ENCODE peak calls at places on chromosomes 11 and 22, in five cellular contexts. W is cardiac muscle cell, Z is cardiac fibroblast, G is type B pancreatic cell, Q is choroid plexus epithelial cell. S is an unnamed sample.

GRCh38 chr22:49422668-49423067 is 405.0 kb downstream of the BRD1 start:
- DNase-seq in Q (no peak), Z (no peak), G (no peak), W (no peak), S (no peak)

GRCh38 chr22:39237276-39238123 is 7.3 kb downstream of the PDGFB start:
- DNase-seq in G (no peak), Q (no peak), W (no peak), Z (no peak), S (no peak)

GRCh38 chr11:16217631-16218030 is 138.7 kb downstream of the SOX6 start:
- DNase-seq in W (no peak), Q (no peak), Z (no peak), G (no peak), S (no peak)

GRCh38 chr22:19941365-19942070 is at the start of the genes COMT and TXNRD2:
- DNase-seq in W (peak), Z (peak), Q (peak), G (no peak), S (peak)

GRCh38 chr11:16893456-16894076 is 120.6 kb downstream of the PLEKHA7 start:
- DNase-seq in Z (no peak), G (no peak), Q (no peak), W (no peak), S (no peak)

GRCh38 chr11:66879583-66879982 is 22.7 kb downstream of the LRFN4 start:
- DNase-seq in Q (no peak), G (no peak), W (no peak), Z (no peak), S (no peak)

GRCh38 chr11:105265859-105266258 is 126.3 kb upstream of the CARD18 start:
- DNase-seq in Z (peak), G (no peak), Q (peak), W (peak), S (no peak)

GRCh38 chr11:86041975-86042378 is 26.9 kb downstream of the PICALM start:
- DNase-seq in G (no peak), Q (peak), Z (peak), W (peak), S (peak)

GRCh38 chr22:46076651-46077339 is 73.5 kb upstream of the PPARA start:
- DNase-seq in W (peak), Z (peak), G (no peak), Q (peak), S (no peak)

GRCh38 chr11:64094463-64095223 is 58.9 kb downstream of the FLRT1 start:
- DNase-seq in Z (peak), Q (peak), G (no peak), W (peak), S (no peak)

GRCh38 chr11:45211732-45212131 is 65.3 kb downstream of the PRDM11 start:
- DNase-seq in W (no peak), Q (no peak), G (no peak), Z (no peak), S (no peak)

GRCh38 chr22:43555561-43556515 is 144.0 kb downstream of the MPPED1 start:
- DNase-seq in G (no peak), W (no peak), Q (no peak), Z (no peak), S (no peak)

GRCh38 chr11:85313741-85314140 is 313.4 kb downstream of the DLG2 start:
- DNase-seq in G (no peak), Q (no peak), Z (no peak), W (no peak), S (no peak)

GRCh38 chr22:38872831-38873248 is 824 bp upstream of the CBX6 start:
- DNase-seq in W (peak), Z (peak), G (no peak), Q (peak), S (no peak)

GRCh38 chr11:88552377-88553029 is 215.0 kb upstream of the CTSC start:
- DNase-seq in G (no peak), Z (peak), Q (peak), W (peak), S (peak)

GRCh38 chr11:19715373-19715772 is 2.7 kb downstream of the NAV2 start:
- DNase-seq in Q (peak), G (no peak), W (peak), Z (peak), S (no peak)

GRCh38 chr11:126163074-126163700 is 48.3 kb downstream of the RPUSD4 start:
- DNase-seq in Z (peak), Q (peak), W (peak), G (no peak), S (no peak)
- TF ChIP-seq CTCF in Z (no peak), Q (no peak), W (no peak), G (peak), S (no peak)

GRCh38 chr11:82864268-82864667 is 36.0 kb downstream of the PRCP start:
- DNase-seq in Z (peak), W (peak), G (no peak), Q (peak), S (peak)
- TF ChIP-seq CTCF in Z (peak), W (peak), G (peak), Q (peak), S (peak)

GRCh38 chr11:96337541-96338530 is 5.2 kb downstream of the MAML2 start:
- DNase-seq in G (no peak), Q (peak), W (peak), Z (peak), S (peak)
- TF ChIP-seq CTCF in G (no peak), Q (no peak), W (no peak), Z (no peak), S (no peak)

GRCh38 chr22:35452810-35453743 is 53.1 kb downstream of the MCM5 start:
- DNase-seq in W (no peak), G (no peak), Z (no peak), Q (no peak), S (no peak)

GRCh38 chr22:35456757-35457156 is 56.8 kb downstream of the MCM5 start:
- DNase-seq in W (no peak), Q (no peak), Z (no peak), G (no peak), S (no peak)

GRCh38 chr22:35455529-35455928 is 55.6 kb downstream of the MCM5 start:
- DNase-seq in W (no peak), G (no peak), Q (no peak), Z (no peak), S (no peak)

GRCh38 chr22:35452351-35452781 is 52.4 kb downstream of the MCM5 start:
- DNase-seq in Q (no peak), Z (no peak), W (no peak), G (no peak), S (no peak)

DNA sequence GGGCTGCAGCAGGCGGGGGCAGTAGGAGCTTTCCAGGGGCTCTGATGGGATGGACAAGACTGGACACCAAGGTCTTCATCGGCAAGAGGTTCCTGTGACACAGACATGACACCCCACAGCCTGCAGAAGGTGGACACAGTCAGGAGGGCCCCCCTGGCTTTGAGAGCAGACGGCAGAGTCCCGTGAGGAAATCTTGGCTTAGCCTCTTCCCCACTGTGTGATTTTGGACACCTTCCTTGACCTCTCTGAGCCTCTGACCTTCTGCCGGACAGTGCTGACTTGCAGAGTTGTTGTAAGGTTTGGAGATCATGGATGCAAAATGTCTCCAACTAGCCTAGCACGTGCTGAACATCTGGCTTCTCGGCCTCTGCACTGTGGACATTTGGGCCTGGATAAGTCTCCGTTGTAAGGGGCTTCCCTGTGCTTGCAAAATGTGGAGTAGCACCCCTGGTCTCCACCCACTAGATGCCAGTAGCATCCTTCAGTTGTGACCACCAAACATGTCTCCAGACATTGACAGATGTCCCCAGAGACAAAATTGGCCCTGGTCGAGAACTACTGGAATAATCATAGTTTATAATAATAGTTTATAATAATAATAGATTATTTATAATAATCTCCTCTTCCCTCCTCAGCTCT is 54.6 kb downstream of the MCM5 start:
- DNase-seq in W (no peak), G (no peak), Q (no peak), Z (no peak), S (no peak)
- TF ChIP-seq CTCF in W (peak), G (peak), Q (peak), Z (no peak), S (no peak)

GRCh38 chr22:29154364-29155048 is 51.2 kb upstream of the EMID1 start:
- DNase-seq in Z (peak), Q (peak), G (peak), W (peak), S (peak)

GRCh38 chr22:29157759-29158535 is 47.7 kb upstream of the EMID1 start:
- DNase-seq in Q (no peak), W (no peak), Z (no peak), G (no peak), S (peak)

GRCh38 chr22:29155966-29156365 is 49.7 kb upstream of the EMID1 start:
- DNase-seq in Q (no peak), Z (no peak), W (no peak), G (no peak), S (no peak)

GRCh38 chr22:29158546-29158945 is 47.1 kb upstream of the EMID1 start:
- DNase-seq in Q (no peak), G (no peak), W (no peak), Z (no peak), S (no peak)

GRCh38 chr22:29156507-29156906 is 49.2 kb upstream of the EMID1 start:
- DNase-seq in Z (peak), Q (peak), W (peak), G (no peak), S (peak)
- TF ChIP-seq CTCF in Z (peak), Q (peak), W (peak), G (no peak), S (peak)

GRCh38 chr22:27886843-27887151 is 32.3 kb downstream of the PITPNB start:
- DNase-seq in Z (no peak), W (no peak), G (no peak), Q (no peak), S (no peak)
- TF ChIP-seq CTCF in Z (no peak), W (no peak), G (peak), Q (no peak), S (no peak)

GRCh38 chr11:12402691-12403120 is 25.3 kb downstream of the PARVA start:
- DNase-seq in Q (peak), G (no peak), Z (peak), W (peak), S (no peak)

GRCh38 chr11:12403995-12404345 is 26.6 kb downstream of the PARVA start:
- DNase-seq in G (no peak), W (no peak), Z (no peak), Q (no peak), S (no peak)

GRCh38 chr11:12404461-12404860 is 27.1 kb downstream of the PARVA start:
- DNase-seq in W (no peak), G (no peak), Z (no peak), Q (no peak), S (no peak)

GRCh38 chr11:12403122-12403994 is 26.0 kb downstream of the PARVA start:
- DNase-seq in W (peak), G (no peak), Q (peak), Z (no peak), S (no peak)

DNA sequence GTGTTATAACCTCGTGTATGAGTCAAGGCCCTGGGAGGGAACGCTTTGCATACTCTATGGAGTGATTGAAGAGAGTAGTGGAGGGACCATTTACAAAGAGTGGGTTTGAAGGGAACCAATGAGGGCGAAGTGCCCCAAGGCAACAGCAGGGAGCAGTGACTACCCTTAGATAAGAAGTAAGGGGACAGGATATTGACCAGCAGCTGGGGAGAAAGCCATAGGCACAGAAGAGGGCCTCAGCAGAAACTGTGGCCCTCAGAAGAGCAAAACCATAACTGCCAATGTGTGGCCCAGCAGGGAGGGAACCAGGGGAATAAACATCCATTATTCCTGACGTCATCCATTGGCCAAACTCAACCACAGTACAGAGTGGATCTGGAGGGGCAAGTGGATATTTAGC is 24.7 kb downstream of the PARVA start:
- DNase-seq in G (no peak), W (no peak), Z (no peak), Q (peak), S (no peak)
- TF ChIP-seq CTCF in G (no peak), W (no peak), Z (no peak), Q (peak), S (no peak)

DNA sequence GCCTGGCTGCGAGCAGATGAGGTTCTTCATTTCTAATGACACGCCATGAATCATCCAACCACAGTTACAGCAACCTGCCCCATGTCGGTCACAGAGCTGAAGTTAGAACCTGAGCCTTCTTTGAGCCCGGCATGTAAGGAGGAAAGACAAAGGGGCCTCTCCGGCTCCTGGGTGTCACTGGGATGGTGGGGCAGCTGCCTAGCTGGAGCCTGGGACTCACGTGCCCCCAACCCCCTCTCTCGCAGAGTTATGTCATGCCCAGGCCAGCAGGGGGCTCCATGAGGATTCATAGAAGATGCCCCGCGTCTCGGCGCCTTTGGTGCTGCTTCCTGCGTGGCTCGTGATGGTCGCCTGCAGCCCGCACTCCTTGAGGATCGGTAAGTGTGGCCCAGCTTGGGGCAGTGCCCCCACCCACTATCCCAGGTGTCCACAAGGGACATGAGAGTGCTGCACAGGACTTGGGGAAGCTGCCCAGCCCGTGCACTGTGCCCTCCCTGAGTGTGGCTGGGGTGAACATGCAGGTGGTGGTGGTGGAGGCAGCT is 148.5 kb downstream of the GRIK4 start:
- DNase-seq in Z (peak), G (no peak), W (peak), Q (peak), S (peak)
- TF ChIP-seq CTCF in Z (peak), G (peak), W (peak), Q (peak), S (peak)

DNA sequence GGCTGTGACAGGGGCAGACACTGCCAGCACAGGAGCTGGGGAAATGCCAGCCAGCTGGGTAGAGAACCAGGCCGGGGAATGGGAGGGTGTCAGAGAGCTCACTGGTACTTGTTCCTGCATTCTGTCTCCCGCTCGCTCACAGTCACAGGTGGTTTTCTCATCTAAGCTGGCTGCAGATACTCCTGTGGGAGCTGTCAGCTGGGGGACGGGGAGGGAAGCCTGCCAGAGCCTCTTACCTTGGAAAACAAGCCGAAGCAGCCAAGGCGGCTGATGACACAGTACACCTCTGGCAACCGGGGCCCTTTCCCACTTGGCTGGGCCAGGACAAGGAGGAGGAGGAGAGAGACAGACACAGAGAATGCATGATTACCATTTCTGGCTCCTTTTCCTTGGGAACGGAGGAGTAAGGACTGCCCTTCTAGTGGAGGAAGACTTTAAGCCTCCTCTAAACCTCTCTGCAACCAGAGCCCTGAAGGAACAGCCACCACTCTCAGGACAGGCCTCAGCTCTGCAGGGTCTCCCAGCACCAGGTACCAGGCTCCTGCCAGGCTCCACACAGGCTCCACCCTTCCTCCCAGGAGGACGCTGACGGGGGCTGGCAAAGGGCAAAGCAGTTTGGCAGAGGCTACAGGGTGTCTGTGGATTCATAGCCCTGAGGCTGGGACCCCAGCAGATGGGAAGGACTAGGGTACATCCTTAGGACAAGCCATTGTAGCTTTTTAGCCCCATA is 25.1 kb downstream of the RPL27A start:
- DNase-seq in G (no peak), Q (no peak), Z (no peak), W (no peak), S (no peak)
- TF ChIP-seq CTCF in G (no peak), Q (no peak), Z (no peak), W (no peak), S (no peak)

DNA sequence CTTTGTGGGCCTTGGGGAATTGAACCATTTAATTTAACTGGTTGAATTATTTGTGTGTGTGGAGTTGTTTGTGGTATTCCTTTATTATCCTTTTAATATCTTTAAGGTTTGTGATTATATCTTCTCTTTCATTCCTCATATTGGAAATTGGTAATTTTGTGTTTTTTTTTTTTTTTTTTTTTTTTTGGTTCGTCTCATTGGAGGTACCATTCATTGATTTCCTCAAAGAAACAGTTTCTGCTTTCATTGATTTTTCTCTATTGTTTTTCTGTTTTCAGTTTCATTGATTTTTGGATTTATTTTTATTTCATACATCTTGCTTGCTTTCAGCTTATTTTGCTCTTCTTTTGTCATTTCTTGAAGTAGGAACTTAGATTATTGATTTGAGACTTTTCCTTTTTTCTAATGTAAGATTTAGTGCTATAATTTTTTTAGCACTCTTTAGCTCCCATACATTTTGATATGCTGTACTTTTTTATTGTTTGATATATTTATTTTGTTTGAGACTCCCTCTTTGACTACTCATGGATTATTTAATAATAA is 31.0 kb upstream of the MAPK1 start:
- DNase-seq in Q (no peak), G (no peak), Z (no peak), W (no peak), S (no peak)
- TF ChIP-seq CTCF in Q (no peak), G (no peak), Z (no peak), W (no peak), S (no peak)